ENCODE peak calls at places on chromosomes 4 and X, in four cellular contexts. E, M, X and S are unnamed samples.
A peak's percentile ranks its signal among the peaks of the same experiment; 100 is the strongest.

GRCh38 chr4:94540476-94540875 is 88.7 kb downstream of the PDLIM5 start:
- DNase-seq in M (no peak), E (no peak), X (no peak), S (no peak)

GRCh38 chr4:137694138-137694537 is 161.8 kb upstream of the PCDH18 start:
- DNase-seq in X (no peak), E (no peak), M (peak; percentile 53), S (no peak)

GRCh38 chr4:112514079-112514448 is 1.9 kb downstream of the NEUROG2 start:
- DNase-seq in X (no peak), E (no peak), M (no peak), S (no peak)

GRCh38 chr4:53234669-53235068 is 131.2 kb downstream of the SCFD2 start:
- DNase-seq in X (no peak), E (no peak), M (no peak), S (no peak)

GRCh38 chrX:119667111-119667928 is 25.6 kb downstream of the SEPTIN6 start:
- DNase-seq in M (peak; percentile 61), E (no peak), X (no peak), S (no peak)

GRCh38 chr4:114599231-114600065 is 841 bp downstream of the UGT8 start:
- DNase-seq in E (no peak), X (no peak), M (no peak), S (peak; percentile 30)

GRCh38 chr4:40307627-40308497 is 27.3 kb upstream of the CHRNA9 start:
- DNase-seq in E (peak; percentile 74), X (peak; percentile 59), M (no peak), S (no peak)

GRCh38 chrX:104270212-104270611 is 15.5 kb upstream of the ESX1 start:
- DNase-seq in E (no peak), X (no peak), M (no peak), S (no peak)

GRCh38 chr4:98564847-98565246 is 93.6 kb downstream of the TSPAN5 start:
- DNase-seq in E (no peak), M (no peak), X (no peak), S (no peak)

GRCh38 chr4:4227510-4228355 is 1.0 kb upstream of the OTOP1 start:
- DNase-seq in E (no peak), M (no peak), X (no peak), S (no peak)

GRCh38 chr4:7746351-7747061 is 193.2 kb downstream of the AFAP1 start:
- DNase-seq in X (no peak), M (no peak), E (no peak), S (no peak)